ENCODE peak calls at places on chromosomes 16 and 17, in ten cellular contexts. H is sigmoid colon, M is astrocyte, V is thoracic aorta, P is GM23248, D is neuronal stem cell, U is bronchial epithelial cell, R is psoas muscle, N is esophagus squamous epithelium, Q is H7. X is an unnamed sample. For H3K36me3, the result is how much of the 10 kb centered on the place peaks cover.

GRCh38 chr17:29590979-29591736 is 1.7 kb upstream of the GIT1 start:
- DNase-seq in H (peak), M (peak), V (no peak), P (peak), D (no peak), U (peak), R (peak), N (no peak), Q (peak), X (peak)

GRCh38 chr17:6793748-6794493 is 17.9 kb downstream of the FBXO39 start:
- DNase-seq in H (no peak), M (no peak), V (no peak), P (no peak), D (no peak), U (no peak), R (no peak), N (no peak), Q (no peak), X (no peak)

GRCh38 chr16:66382171-66382965 is 15.9 kb downstream of the CDH5 start:
- DNase-seq in H (peak), M (peak), V (no peak), P (peak), D (no peak), U (peak), R (no peak), N (no peak), Q (peak), X (no peak)

GRCh38 chr17:29505826-29506225 is 61.0 kb downstream of the ABHD15 start:
- DNase-seq in H (no peak), M (no peak), V (no peak), P (no peak), D (no peak), U (no peak), R (no peak), N (no peak), Q (no peak), X (no peak)

GRCh38 chr16:84718-85452 is 6.9 kb downstream of the MPG start:
- DNase-seq in H (peak), M (peak), V (peak), P (peak), D (no peak), U (peak), R (peak), N (no peak), Q (no peak), X (no peak)

GRCh38 chr16:67873435-67874146 is 739 bp downstream of the EDC4 start:
- DNase-seq in H (no peak), M (no peak), V (no peak), P (peak), D (no peak), U (no peak), R (no peak), N (no peak), Q (peak), X (peak)

GRCh38 chr17:27106982-27107360 is 186.9 kb upstream of the WSB1 start:
- DNase-seq in H (no peak), M (no peak), V (no peak), P (no peak), D (no peak), U (peak), R (no peak), N (no peak), Q (no peak), X (no peak)

GRCh38 chr17:60086822-60087591 is 8.3 kb upstream of the HEATR6 start:
- DNase-seq in H (no peak), M (peak), V (no peak), P (peak), D (no peak), U (peak), R (no peak), N (no peak), Q (no peak), X (no peak)

GRCh38 chr17:19579867-19580565 is 46.4 kb downstream of the SLC47A1 start:
- DNase-seq in H (no peak), M (no peak), V (no peak), P (peak), D (no peak), U (no peak), R (peak), N (no peak), Q (peak), X (no peak)

GRCh38 chr16:10609410-10609774 is 29.0 kb upstream of the EMP2 start:
- DNase-seq in H (no peak), M (peak), V (no peak), P (peak), D (no peak), U (peak), R (no peak), N (no peak), Q (no peak), X (no peak)

GRCh38 chr17:32483451-32484019 is 3.3 kb upstream of the CDK5R1 start:
- DNase-seq in H (peak), M (peak), V (no peak), P (peak), D (peak), U (peak), R (peak), N (no peak), Q (peak), X (peak)

GRCh38 chr17:72432143-72432604 is 311.4 kb downstream of the SOX9 start:
- DNase-seq in H (no peak), M (no peak), V (no peak), P (peak), D (no peak), U (no peak), R (no peak), N (no peak), Q (no peak), X (no peak)

GRCh38 chr16:627458-628239 is 3.1 kb upstream of the WFIKKN1 start:
- DNase-seq in H (peak), M (no peak), V (no peak), P (peak), D (no peak), U (no peak), R (peak), N (no peak), Q (no peak), X (no peak)

GRCh38 chr16:46689492-46690280 is at the start of gene ORC6:
- DNase-seq in H (peak), M (peak), V (peak), P (peak), D (peak), U (peak), R (peak), N (peak), Q (peak), X (peak)

GRCh38 chr16:46687486-46687885 is 1.5 kb downstream of the VPS35 start:
- DNase-seq in H (no peak), M (no peak), V (no peak), P (peak), D (no peak), U (no peak), R (no peak), N (no peak), Q (no peak), X (no peak)

GRCh38 chr16:46688657-46689491 is at the start of gene VPS35:
- DNase-seq in H (peak), M (peak), V (peak), P (peak), D (peak), U (peak), R (peak), N (peak), Q (peak), X (peak)

GRCh38 chr16:46688101-46688656 is 799 bp downstream of the VPS35 start:
- DNase-seq in H (no peak), M (peak), V (no peak), P (no peak), D (no peak), U (peak), R (no peak), N (no peak), Q (no peak), X (peak)

GRCh38 chr16:46686815-46687473 is 2.0 kb downstream of the VPS35 start:
- DNase-seq in H (no peak), M (no peak), V (no peak), P (no peak), D (no peak), U (no peak), R (no peak), N (no peak), Q (no peak), X (no peak)
- H3K4me3 ChIP-seq in H (no peak), M (peak), V (peak), P (peak), D (no peak), U (peak), R (peak), N (peak), Q (no peak), X (peak)

GRCh38 chr16:84177740-84178070 is 9.2 kb downstream of the TAF1C start:
- DNase-seq in H (no peak), M (peak), V (peak), P (peak), D (no peak), U (peak), R (no peak), N (no peak), Q (no peak), X (no peak)

GRCh38 chr16:84178892-84179611 is 7.8 kb downstream of the TAF1C start:
- DNase-seq in H (no peak), M (no peak), V (no peak), P (no peak), D (no peak), U (no peak), R (no peak), N (no peak), Q (peak), X (no peak)

GRCh38 chr16:84179612-84180320 is 7.1 kb downstream of the TAF1C start:
- DNase-seq in H (no peak), M (no peak), V (no peak), P (no peak), D (no peak), U (no peak), R (no peak), N (no peak), Q (peak), X (no peak)

GRCh38 chr16:84176192-84177053 is 10.4 kb downstream of the TAF1C start:
- DNase-seq in H (no peak), M (no peak), V (no peak), P (no peak), D (no peak), U (no peak), R (no peak), N (no peak), Q (peak), X (no peak)

GRCh38 chr16:84178146-84178765 is 8.6 kb downstream of the TAF1C start:
- DNase-seq in H (no peak), M (no peak), V (no peak), P (no peak), D (no peak), U (no peak), R (no peak), N (no peak), Q (no peak), X (no peak)
- H3K36me3 ChIP-seq in H (under half), M (under half), V (under half), P (under half), D (under half), U (under half), R (under half), N (half or more), Q (under half), X (under half)

GRCh38 chr16:20916289-20916688 is 15.7 kb downstream of the LYRM1 start:
- DNase-seq in H (no peak), M (no peak), V (no peak), P (no peak), D (no peak), U (no peak), R (no peak), N (no peak), Q (no peak), X (no peak)
- H3K4me3 ChIP-seq in H (no peak), M (no peak), V (no peak), P (no peak), D (no peak), U (no peak), R (no peak), N (no peak), Q (no peak), X (no peak)

GRCh38 chr17:79082311-79083190 is 7.9 kb downstream of the ENGASE start:
- DNase-seq in H (no peak), M (no peak), V (no peak), P (peak), D (peak), U (peak), R (peak), N (no peak), Q (peak), X (peak)
- H3K36me3 ChIP-seq in H (under half), M (under half), V (half or more), P (under half), D (half or more), U (under half), R (half or more), N (half or more), Q (under half), X (under half)

GRCh38 chr16:79970091-79970490 is 369.6 kb upstream of the MAF start:
- DNase-seq in H (no peak), M (no peak), V (no peak), P (no peak), D (no peak), U (no peak), R (no peak), N (no peak), Q (no peak), X (no peak)
- H3K4me3 ChIP-seq in H (no peak), M (no peak), V (no peak), P (no peak), D (no peak), U (no peak), R (no peak), N (no peak), Q (no peak), X (no peak)

DNA sequence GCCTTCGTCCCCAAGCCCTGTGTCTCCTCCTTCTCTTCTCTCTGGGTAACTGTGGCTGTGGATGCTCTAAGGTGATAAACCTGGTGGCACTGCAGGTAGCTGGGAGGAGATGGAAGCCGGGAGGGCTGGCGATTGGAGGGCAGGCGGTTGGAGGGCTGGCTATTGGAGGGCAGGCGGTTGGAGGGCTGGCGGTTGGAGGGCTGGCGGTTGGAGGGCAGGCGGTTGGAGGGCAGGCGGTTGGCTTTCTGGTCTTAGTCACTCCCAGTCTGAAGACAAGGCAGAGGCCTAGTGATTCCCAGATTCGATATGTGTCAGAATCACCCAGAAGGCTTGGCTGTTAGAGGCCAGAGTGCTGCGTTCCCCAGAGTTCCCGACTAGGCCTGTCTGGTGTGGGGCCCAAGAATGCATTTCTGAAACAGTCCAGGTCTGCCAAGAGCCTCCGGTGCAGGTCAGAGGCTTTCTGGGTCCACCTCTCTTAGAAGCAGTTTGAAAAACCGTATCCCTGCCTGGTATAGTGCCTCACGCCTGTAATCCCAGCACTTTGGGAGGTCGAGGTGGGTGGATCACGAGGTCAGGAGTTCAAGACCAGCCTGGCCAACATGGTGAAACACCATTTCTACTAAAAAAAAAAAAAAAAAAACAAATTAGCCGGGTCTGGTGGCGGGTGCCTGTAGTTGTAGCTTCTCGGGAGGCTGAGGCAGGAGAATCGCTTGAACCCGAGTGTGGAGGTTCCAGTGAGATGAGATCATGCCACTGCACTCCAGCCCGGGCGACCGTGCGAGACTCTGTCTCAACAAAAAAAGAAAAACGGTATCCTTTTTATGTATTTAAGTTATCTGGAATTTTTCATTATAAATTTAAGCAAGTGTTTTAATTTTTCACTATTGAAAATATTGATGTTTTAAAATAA is 59.7 kb downstream of the WDR45B start:
- DNase-seq in H (no peak), M (no peak), V (no peak), P (no peak), D (no peak), U (no peak), R (no peak), N (no peak), Q (peak), X (no peak)
- H3K36me3 ChIP-seq in H (under half), M (under half), V (under half), P (under half), D (under half), U (under half), R (under half), N (half or more), Q (under half), X (half or more)

X was measured in HAP-1.